ENCODE peak calls at places on chromosome 1, in four cellular contexts. One of them, this sample, is unnamed.
A peak's percentile ranks its signal among the peaks of the same experiment; 100 is the strongest.

GRCh38 chr1:215710340-215710971 is 143.4 kb downstream of the KCTD3 start:
- DNase-seq in GM12878: no peak
- DNase-seq in colonic mucosa: peak; percentile 22
- DNase-seq in foreskin fibroblast: peak; percentile 53
- DNase-seq in this sample: peak; percentile 26

GRCh38 chr1:42936309-42937078 is 22.2 kb downstream of the SLC2A1 start:
- DNase-seq in GM12878: no peak
- DNase-seq in colonic mucosa: peak; percentile 62
- DNase-seq in foreskin fibroblast: peak; percentile 88
- DNase-seq in this sample: no peak

GRCh38 chr1:160363010-160363409 is 3.9 kb upstream of the NHLH1 start:
- DNase-seq in GM12878: no peak
- DNase-seq in colonic mucosa: no peak
- DNase-seq in foreskin fibroblast: no peak
- DNase-seq in this sample: no peak

GRCh38 chr1:227333423-227333822 is 15.1 kb upstream of the CDC42BPA start:
- DNase-seq in GM12878: no peak
- DNase-seq in colonic mucosa: no peak
- DNase-seq in foreskin fibroblast: peak; percentile 39
- DNase-seq in this sample: no peak

GRCh38 chr1:33470495-33471012 is 1.9 kb upstream of the ZSCAN20 start:
- DNase-seq in GM12878: no peak
- DNase-seq in colonic mucosa: peak; percentile 75
- DNase-seq in foreskin fibroblast: peak; percentile 96
- DNase-seq in this sample: no peak

GRCh38 chr1:172146149-172146850 is 274.2 kb upstream of the C1orf105 start:
- DNase-seq in GM12878: no peak
- DNase-seq in colonic mucosa: no peak
- DNase-seq in foreskin fibroblast: peak; percentile 76
- DNase-seq in this sample: no peak

GRCh38 chr1:12305377-12305776 is 75.5 kb downstream of the VPS13D start:
- DNase-seq in GM12878: no peak
- DNase-seq in colonic mucosa: no peak
- DNase-seq in foreskin fibroblast: peak; percentile 65
- DNase-seq in this sample: no peak

GRCh38 chr1:119075614-119076013 is 64.8 kb downstream of the WARS2 start:
- DNase-seq in GM12878: no peak
- DNase-seq in colonic mucosa: no peak
- DNase-seq in foreskin fibroblast: peak; percentile 79
- DNase-seq in this sample: no peak

GRCh38 chr1:182035097-182035770 is 26.3 kb downstream of the ZNF648 start:
- DNase-seq in GM12878: no peak
- DNase-seq in colonic mucosa: no peak
- DNase-seq in foreskin fibroblast: no peak
- DNase-seq in this sample: no peak

GRCh38 chr1:98920441-98921110 is 84.1 kb downstream of the PLPPR5 start:
- DNase-seq in GM12878: no peak
- DNase-seq in colonic mucosa: no peak
- DNase-seq in foreskin fibroblast: peak; percentile 64
- DNase-seq in this sample: no peak

GRCh38 chr1:9196129-9197040 is 38.2 kb upstream of the H6PD start:
- DNase-seq in GM12878: peak; percentile 67
- DNase-seq in colonic mucosa: peak; percentile 78
- DNase-seq in foreskin fibroblast: peak; percentile 83
- DNase-seq in this sample: no peak

GRCh38 chr1:169584483-169585144 is 1.7 kb downstream of the F5 start:
- DNase-seq in GM12878: no peak
- DNase-seq in colonic mucosa: no peak
- DNase-seq in foreskin fibroblast: no peak
- DNase-seq in this sample: no peak

GRCh38 chr1:179748772-179749171 is 5.7 kb downstream of the FAM163A start:
- DNase-seq in GM12878: no peak
- DNase-seq in colonic mucosa: no peak
- DNase-seq in foreskin fibroblast: no peak
- DNase-seq in this sample: no peak

GRCh38 chr1:61162513-61163274 is 80.3 kb downstream of the NFIA start:
- DNase-seq in GM12878: no peak
- DNase-seq in colonic mucosa: no peak
- DNase-seq in foreskin fibroblast: peak; percentile 49
- DNase-seq in this sample: no peak

GRCh38 chr1:81803423-81804103 is 2.8 kb downstream of the ADGRL2 start:
- DNase-seq in GM12878: no peak
- DNase-seq in colonic mucosa: peak; percentile 29
- DNase-seq in foreskin fibroblast: peak; percentile 72
- DNase-seq in this sample: no peak

GRCh38 chr1:12339410-12339809 is 109.6 kb downstream of the VPS13D start:
- DNase-seq in GM12878: no peak
- DNase-seq in colonic mucosa: no peak
- DNase-seq in foreskin fibroblast: peak; percentile 18
- DNase-seq in this sample: no peak

GRCh38 chr1:168783424-168783823 is 54.4 kb upstream of the DPT start:
- DNase-seq in GM12878: no peak
- DNase-seq in colonic mucosa: no peak
- DNase-seq in foreskin fibroblast: no peak
- DNase-seq in this sample: no peak

GRCh38 chr1:220157738-220158137 is 63.8 kb downstream of the IARS2 start:
- DNase-seq in GM12878: no peak
- DNase-seq in colonic mucosa: no peak
- DNase-seq in foreskin fibroblast: no peak
- DNase-seq in this sample: no peak

GRCh38 chr1:230902349-230902923 is 34.1 kb upstream of the C1orf198 start:
- DNase-seq in GM12878: no peak
- DNase-seq in colonic mucosa: no peak
- DNase-seq in foreskin fibroblast: no peak
- DNase-seq in this sample: no peak

GRCh38 chr1:98260839-98261238 is 340.0 kb upstream of the DPYD start:
- DNase-seq in GM12878: no peak
- DNase-seq in colonic mucosa: no peak
- DNase-seq in foreskin fibroblast: no peak
- DNase-seq in this sample: no peak

GRCh38 chr1:170586942-170587593 is 55.1 kb downstream of the GORAB start:
- DNase-seq in GM12878: no peak
- DNase-seq in colonic mucosa: no peak
- DNase-seq in foreskin fibroblast: peak; percentile 77
- DNase-seq in this sample: no peak